ENCODE peak calls at places on chromosomes 12 and 14, in five cellular contexts. One of them, this sample, is unnamed.

GRCh38 chr14:64645220-64645891 is 58.9 kb upstream of the PLEKHG3 start:
- DNase-seq in heart left ventricle: no peak
- DNase-seq in activated CD8-positive, alpha-beta T cell treated with anti-CD3 and anti-CD28 coated beads, Interleukin-2, amount 10 ng/mL, durations not matched to agents 7 days and 5 days: no peak
- DNase-seq in frontal cortex: no peak
- DNase-seq in CD8-positive, alpha-beta T cell: no peak
- DNase-seq in this sample: no peak

GRCh38 chr12:121719926-121720414 is 7.4 kb downstream of the TMEM120B start:
- DNase-seq in activated CD8-positive, alpha-beta T cell treated with anti-CD3 and anti-CD28 coated beads, Interleukin-2, amount 10 ng/mL, durations not matched to agents 7 days and 5 days: no peak
- DNase-seq in CD8-positive, alpha-beta T cell: no peak
- DNase-seq in frontal cortex: no peak
- DNase-seq in heart left ventricle: no peak
- DNase-seq in this sample: no peak

GRCh38 chr14:74275265-74275841 is 27.4 kb downstream of the ABCD4 start:
- DNase-seq in activated CD8-positive, alpha-beta T cell treated with anti-CD3 and anti-CD28 coated beads, Interleukin-2, amount 10 ng/mL, durations not matched to agents 7 days and 5 days: no peak
- DNase-seq in heart left ventricle: no peak
- DNase-seq in CD8-positive, alpha-beta T cell: no peak
- DNase-seq in frontal cortex: no peak
- DNase-seq in this sample: peak; percentile 70

GRCh38 chr12:57377103-57377840 is 53.6 kb downstream of the R3HDM2 start:
- DNase-seq in CD8-positive, alpha-beta T cell: no peak
- DNase-seq in heart left ventricle: no peak
- DNase-seq in frontal cortex: no peak
- DNase-seq in activated CD8-positive, alpha-beta T cell treated with anti-CD3 and anti-CD28 coated beads, Interleukin-2, amount 10 ng/mL, durations not matched to agents 7 days and 5 days: no peak
- DNase-seq in this sample: no peak

GRCh38 chr14:105850853-105851581 is 324.6 kb downstream of the TMEM121 start:
- DNase-seq in CD8-positive, alpha-beta T cell: no peak
- DNase-seq in activated CD8-positive, alpha-beta T cell treated with anti-CD3 and anti-CD28 coated beads, Interleukin-2, amount 10 ng/mL, durations not matched to agents 7 days and 5 days: peak; percentile 17
- DNase-seq in heart left ventricle: no peak
- DNase-seq in frontal cortex: no peak
- DNase-seq in this sample: peak; percentile 1

GRCh38 chr14:61145258-61145902 is 135.8 kb downstream of the TMEM30B start:
- DNase-seq in activated CD8-positive, alpha-beta T cell treated with anti-CD3 and anti-CD28 coated beads, Interleukin-2, amount 10 ng/mL, durations not matched to agents 7 days and 5 days: no peak
- DNase-seq in frontal cortex: no peak
- DNase-seq in CD8-positive, alpha-beta T cell: no peak
- DNase-seq in heart left ventricle: no peak
- DNase-seq in this sample: no peak

GRCh38 chr12:52027085-52027843 is 20.5 kb downstream of the TAMALIN start:
- DNase-seq in activated CD8-positive, alpha-beta T cell treated with anti-CD3 and anti-CD28 coated beads, Interleukin-2, amount 10 ng/mL, durations not matched to agents 7 days and 5 days: no peak
- DNase-seq in CD8-positive, alpha-beta T cell: no peak
- DNase-seq in heart left ventricle: peak; percentile 81
- DNase-seq in frontal cortex: no peak
- DNase-seq in this sample: no peak

GRCh38 chr14:88895116-88895515 is 70.7 kb downstream of the TTC8 start:
- DNase-seq in frontal cortex: no peak
- DNase-seq in heart left ventricle: no peak
- DNase-seq in CD8-positive, alpha-beta T cell: no peak
- DNase-seq in activated CD8-positive, alpha-beta T cell treated with anti-CD3 and anti-CD28 coated beads, Interleukin-2, amount 10 ng/mL, durations not matched to agents 7 days and 5 days: no peak
- DNase-seq in this sample: no peak

GRCh38 chr14:36852853-36853634 is 191.4 kb downstream of the PAX9 start:
- DNase-seq in activated CD8-positive, alpha-beta T cell treated with anti-CD3 and anti-CD28 coated beads, Interleukin-2, amount 10 ng/mL, durations not matched to agents 7 days and 5 days: no peak
- DNase-seq in heart left ventricle: no peak
- DNase-seq in frontal cortex: no peak
- DNase-seq in CD8-positive, alpha-beta T cell: no peak
- DNase-seq in this sample: no peak

GRCh38 chr14:22753586-22753985 is 12.9 kb upstream of the OXA1L start:
- DNase-seq in frontal cortex: no peak
- DNase-seq in activated CD8-positive, alpha-beta T cell treated with anti-CD3 and anti-CD28 coated beads, Interleukin-2, amount 10 ng/mL, durations not matched to agents 7 days and 5 days: no peak
- DNase-seq in CD8-positive, alpha-beta T cell: no peak
- DNase-seq in heart left ventricle: no peak
- DNase-seq in this sample: no peak

GRCh38 chr12:80033457-80033856 is 65.9 kb upstream of the OTOGL start:
- DNase-seq in frontal cortex: no peak
- DNase-seq in heart left ventricle: no peak
- DNase-seq in CD8-positive, alpha-beta T cell: no peak
- DNase-seq in activated CD8-positive, alpha-beta T cell treated with anti-CD3 and anti-CD28 coated beads, Interleukin-2, amount 10 ng/mL, durations not matched to agents 7 days and 5 days: no peak
- DNase-seq in this sample: no peak

GRCh38 chr12:108821407-108822397 is 35.7 kb downstream of the SSH1 start:
- DNase-seq in frontal cortex: no peak
- DNase-seq in CD8-positive, alpha-beta T cell: no peak
- DNase-seq in activated CD8-positive, alpha-beta T cell treated with anti-CD3 and anti-CD28 coated beads, Interleukin-2, amount 10 ng/mL, durations not matched to agents 7 days and 5 days: no peak
- DNase-seq in heart left ventricle: peak; percentile 55
- DNase-seq in this sample: no peak

GRCh38 chr12:104011265-104011664 is 38.7 kb downstream of the GLT8D2 start:
- DNase-seq in CD8-positive, alpha-beta T cell: no peak
- DNase-seq in frontal cortex: no peak
- DNase-seq in activated CD8-positive, alpha-beta T cell treated with anti-CD3 and anti-CD28 coated beads, Interleukin-2, amount 10 ng/mL, durations not matched to agents 7 days and 5 days: no peak
- DNase-seq in heart left ventricle: no peak
- DNase-seq in this sample: no peak

GRCh38 chr12:100128509-100128908 is 14.2 kb downstream of the BLTP3B start:
- DNase-seq in heart left ventricle: no peak
- DNase-seq in activated CD8-positive, alpha-beta T cell treated with anti-CD3 and anti-CD28 coated beads, Interleukin-2, amount 10 ng/mL, durations not matched to agents 7 days and 5 days: no peak
- DNase-seq in frontal cortex: no peak
- DNase-seq in CD8-positive, alpha-beta T cell: no peak
- DNase-seq in this sample: no peak

GRCh38 chr14:101963052-101963451 is 1.3 kb upstream of the DYNC1H1 start:
- DNase-seq in heart left ventricle: no peak
- DNase-seq in frontal cortex: no peak
- DNase-seq in activated CD8-positive, alpha-beta T cell treated with anti-CD3 and anti-CD28 coated beads, Interleukin-2, amount 10 ng/mL, durations not matched to agents 7 days and 5 days: no peak
- DNase-seq in CD8-positive, alpha-beta T cell: no peak
- DNase-seq in this sample: no peak

GRCh38 chr14:36105401-36105800 is 71.1 kb downstream of the PTCSC3 start:
- DNase-seq in frontal cortex: no peak
- DNase-seq in activated CD8-positive, alpha-beta T cell treated with anti-CD3 and anti-CD28 coated beads, Interleukin-2, amount 10 ng/mL, durations not matched to agents 7 days and 5 days: no peak
- DNase-seq in heart left ventricle: no peak
- DNase-seq in CD8-positive, alpha-beta T cell: no peak
- DNase-seq in this sample: no peak

GRCh38 chr12:19048943-19049342 is 80.6 kb upstream of the PLEKHA5 start:
- DNase-seq in CD8-positive, alpha-beta T cell: peak; percentile 28
- DNase-seq in frontal cortex: no peak
- DNase-seq in heart left ventricle: no peak
- DNase-seq in activated CD8-positive, alpha-beta T cell treated with anti-CD3 and anti-CD28 coated beads, Interleukin-2, amount 10 ng/mL, durations not matched to agents 7 days and 5 days: no peak
- DNase-seq in this sample: no peak

GRCh38 chr12:95788637-95789036 is 1.9 kb downstream of the NTN4 start:
- DNase-seq in frontal cortex: no peak
- DNase-seq in CD8-positive, alpha-beta T cell: no peak
- DNase-seq in heart left ventricle: no peak
- DNase-seq in activated CD8-positive, alpha-beta T cell treated with anti-CD3 and anti-CD28 coated beads, Interleukin-2, amount 10 ng/mL, durations not matched to agents 7 days and 5 days: no peak
- DNase-seq in this sample: no peak